ENCODE peak calls at places on chromosomes 13 and 19, in five cellular contexts. G, X, F, T and B are unnamed samples. For H3K9me3, the result is how much of the 10 kb centered on the place peaks cover.

GRCh38 chr13:43058318-43058674 is 34.9 kb downstream of the DNAJC15 start:
- DNase-seq in T (peak), F (no peak), X (no peak), G (peak), B (no peak)

GRCh38 chr19:41601771-41602170 is 25.1 kb downstream of the CEACAM4 start:
- DNase-seq in F (no peak), G (no peak), T (no peak), X (no peak), B (no peak)

GRCh38 chr13:34931572-34931971 is 10.5 kb upstream of the NBEA start:
- DNase-seq in G (peak), X (no peak), F (no peak), T (peak), B (no peak)

GRCh38 chr13:50080856-50081105 is 65.5 kb downstream of the KCNRG start:
- DNase-seq in X (no peak), G (peak), F (no peak), T (no peak), B (no peak)

GRCh38 chr13:113545455-113545930 is 39.1 kb upstream of the TFDP1 start:
- DNase-seq in X (no peak), T (no peak), G (peak), F (peak), B (peak)

GRCh38 chr13:43298799-43299198 is 275.4 kb downstream of the DNAJC15 start:
- DNase-seq in T (no peak), G (no peak), X (no peak), F (no peak), B (no peak)

GRCh38 chr13:94073006-94073744 is 406.3 kb downstream of the DCT start:
- DNase-seq in X (no peak), G (peak), F (no peak), T (peak), B (no peak)

GRCh38 chr19:50417138-50417849 is 1.4 kb upstream of the SPIB start:
- DNase-seq in X (peak), G (no peak), T (peak), F (no peak), B (no peak)

GRCh38 chr13:109401307-109401706 is 385.1 kb downstream of the IRS2 start:
- DNase-seq in X (no peak), F (no peak), G (no peak), T (no peak), B (no peak)

GRCh38 chr19:33660426-33661160 is 38.8 kb downstream of the CHST8 start:
- DNase-seq in F (no peak), G (no peak), T (no peak), X (no peak), B (no peak)

GRCh38 chr13:23847545-23847944 is 41.7 kb downstream of the MIPEP start:
- DNase-seq in F (no peak), G (no peak), T (no peak), X (no peak), B (no peak)

GRCh38 chr19:47509973-47510372 is 4.9 kb downstream of the NAPA start:
- DNase-seq in F (no peak), X (no peak), T (peak), G (no peak), B (no peak)

GRCh38 chr13:44575741-44576395 is at the start of gene TSC22D1:
- DNase-seq in G (peak), X (peak), F (peak), T (peak), B (peak)

GRCh38 chr13:52411629-52412028 is 5.7 kb upstream of the THSD1 start:
- DNase-seq in F (no peak), G (peak), T (peak), X (no peak), B (no peak)

GRCh38 chr19:5354403-5354802 is 13.8 kb upstream of the PTPRS start:
- DNase-seq in G (no peak), X (no peak), T (peak), F (no peak), B (no peak)

GRCh38 chr19:3576696-3577443 is 4.1 kb downstream of the HMG20B start:
- DNase-seq in X (no peak), G (peak), F (no peak), T (no peak), B (no peak)

GRCh38 chr13:48165063-48165462 is 67.9 kb upstream of the ITM2B start:
- DNase-seq in X (no peak), F (no peak), G (no peak), T (peak), B (no peak)

GRCh38 chr19:55406869-55407624 is 541 bp downstream of the UBE2S start:
- DNase-seq in X (peak), G (no peak), T (no peak), F (peak), B (no peak)

GRCh38 chr19:37943480-37943879 is 36.5 kb downstream of the SIPA1L3 start:
- DNase-seq in F (peak), G (no peak), X (no peak), T (no peak), B (no peak)

GRCh38 chr13:51339952-51340732 is 651 bp downstream of the SERPINE3 start:
- DNase-seq in G (peak), X (no peak), T (peak), F (no peak), B (no peak)

GRCh38 chr13:35925669-35926068 is 205.5 kb downstream of the DCLK1 start:
- DNase-seq in T (no peak), G (peak), F (no peak), X (no peak), B (no peak)

GRCh38 chr19:7748756-7749155 is 1.4 kb upstream of the CD209 start:
- DNase-seq in X (no peak), G (peak), T (peak), F (no peak), B (no peak)

GRCh38 chr19:719636-720377 is 11.1 kb downstream of the PALM start:
- DNase-seq in T (no peak), F (no peak), X (no peak), G (no peak), B (no peak)

GRCh38 chr19:2455481-2456300 is 1.1 kb downstream of the LMNB2 start:
- DNase-seq in T (no peak), F (peak), X (peak), G (no peak), B (peak)

GRCh38 chr19:33780746-33781145 is 15.9 kb upstream of the KCTD15 start:
- DNase-seq in G (no peak), F (no peak), T (no peak), X (no peak), B (no peak)

GRCh38 chr19:19179548-19180441 is 9.7 kb upstream of the MEF2B start:
- DNase-seq in T (no peak), F (no peak), X (no peak), G (no peak), B (no peak)

GRCh38 chr19:53598361-53598760 is 33.4 kb upstream of the DPRX start:
- DNase-seq in F (no peak), X (no peak), G (no peak), T (no peak), B (no peak)
- H3K9me3 ChIP-seq in F (under half), X (under half), G (under half), T (under half), B (under half)

GRCh38 chr19:58428617-58429016 is 11.3 kb downstream of the ZNF132 start:
- DNase-seq in F (no peak), X (no peak), T (no peak), G (no peak), B (no peak)
- H3K9me3 ChIP-seq in F (under half), X (under half), T (under half), G (half or more), B (half or more)

GRCh38 chr19:39212377-39212742 is 8.3 kb upstream of the SYCN start:
- DNase-seq in F (peak), G (no peak), T (peak), X (peak), B (peak)
- H3K9me3 ChIP-seq in F (under half), G (under half), T (under half), X (under half), B (under half)

DNA sequence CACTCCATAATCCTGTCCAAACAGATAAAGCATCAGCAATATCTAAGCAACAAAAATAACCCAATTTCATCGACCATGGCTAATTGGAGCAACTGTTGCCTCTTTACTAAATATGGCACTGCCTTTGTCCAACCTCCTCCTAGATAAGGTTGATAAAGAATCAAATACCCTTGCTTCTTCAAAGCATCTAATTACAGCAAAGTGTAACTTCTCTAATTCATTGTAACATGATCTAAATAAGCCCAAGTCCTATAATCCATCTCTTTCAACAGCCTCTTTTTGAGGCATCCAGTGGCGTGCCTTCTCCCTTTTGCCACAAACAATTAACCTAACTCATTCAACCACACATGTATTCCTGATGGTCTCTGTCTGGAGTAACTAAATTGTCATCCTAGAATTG is 81.7 kb upstream of the KLHL1 start:
- DNase-seq in T (no peak), X (no peak), G (no peak), F (no peak), B (no peak)
- H3K9me3 ChIP-seq in T (under half), X (under half), G (under half), F (under half), B (under half)

GRCh38 chr13:47135800-47136658 is 239.2 kb upstream of the HTR2A start:
- DNase-seq in F (no peak), X (no peak), G (no peak), T (no peak), B (no peak)

GRCh38 chr13:47139519-47139918 is 242.7 kb upstream of the HTR2A start:
- DNase-seq in F (no peak), G (no peak), X (no peak), T (no peak), B (no peak)

GRCh38 chr13:47134939-47135489 is 238.2 kb upstream of the HTR2A start:
- DNase-seq in X (no peak), T (no peak), F (no peak), G (no peak), B (no peak)

GRCh38 chr13:47133024-47133445 is 236.2 kb upstream of the HTR2A start:
- DNase-seq in T (no peak), G (no peak), X (no peak), F (no peak), B (no peak)

DNA sequence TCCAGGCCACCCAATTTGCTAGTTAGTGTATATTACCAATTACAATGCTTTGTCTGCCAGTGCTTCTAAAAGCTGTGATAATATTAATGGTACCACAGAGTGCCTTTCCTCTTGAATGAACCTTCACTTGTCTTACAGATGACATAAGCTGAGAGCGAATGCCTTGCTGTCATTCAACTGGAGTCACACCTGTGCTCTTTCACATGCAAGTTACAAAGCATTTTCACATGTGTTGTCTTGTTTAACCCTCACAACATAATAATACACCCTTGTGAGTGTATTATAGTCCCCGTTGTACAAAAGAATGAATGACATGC is 239.8 kb upstream of the HTR2A start:
- DNase-seq in G (no peak), X (no peak), F (no peak), T (no peak), B (no peak)
- H3K9me3 ChIP-seq in G (under half), X (under half), F (under half), T (under half), B (under half)

DNA sequence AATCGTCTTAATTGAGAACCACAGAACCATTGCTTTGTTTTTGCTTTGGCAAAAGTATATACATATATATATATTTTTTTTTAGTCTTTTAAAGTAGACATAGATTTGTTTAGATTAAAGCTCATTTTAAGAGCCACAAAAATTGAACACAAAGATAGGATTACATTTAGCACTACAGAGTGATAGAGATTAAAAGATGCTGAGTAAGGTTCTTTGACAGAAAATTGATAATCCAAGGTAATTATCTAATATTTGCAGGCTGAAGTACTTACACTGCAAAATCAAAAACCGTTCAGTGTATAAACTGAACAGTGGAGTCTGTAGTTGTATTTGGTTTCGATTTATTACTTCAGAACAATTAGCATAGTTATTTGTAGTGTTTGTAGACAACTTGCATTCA is 24.5 kb upstream of the ZNF98 start:
- DNase-seq in X (no peak), G (no peak), F (no peak), T (no peak), B (no peak)
- H3K9me3 ChIP-seq in X (under half), G (under half), F (under half), T (under half), B (under half)

GRCh38 chr19:58047672-58048071 is 11.4 kb upstream of the ZNF135 start:
- DNase-seq in X (no peak), G (no peak), F (no peak), T (no peak), B (no peak)
- H3K9me3 ChIP-seq in X (under half), G (half or more), F (under half), T (under half), B (half or more)

DNA sequence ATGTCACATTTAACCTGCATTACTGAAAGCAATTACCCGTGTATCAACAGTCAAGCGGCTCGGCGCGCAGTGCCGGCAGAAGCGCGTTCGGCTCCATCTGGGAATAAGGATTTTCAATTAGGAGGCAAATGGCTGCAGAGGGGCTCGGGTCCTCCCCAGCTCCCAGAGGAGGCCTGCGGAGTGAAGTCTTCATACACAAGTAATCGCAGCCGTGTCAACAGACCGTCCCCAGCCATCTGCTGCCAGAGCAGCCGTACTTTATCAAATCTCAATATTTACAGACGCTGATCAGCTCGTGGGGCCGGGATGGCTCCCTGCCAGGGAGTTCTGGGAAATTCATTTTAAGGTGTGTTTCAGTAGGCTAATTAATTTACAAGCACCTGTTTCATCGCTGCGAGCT is 252.5 kb downstream of the TEX29 start:
- DNase-seq in G (no peak), X (no peak), T (no peak), F (no peak), B (no peak)
- H3K9me3 ChIP-seq in G (under half), X (under half), T (under half), F (under half), B (under half)

GRCh38 chr19:56946164-56946563 is 105.6 kb upstream of the PEG3 start:
- DNase-seq in F (no peak), G (no peak), X (no peak), T (no peak), B (no peak)
- H3K9me3 ChIP-seq in F (under half), G (under half), X (under half), T (under half), B (under half)